ENCODE peak calls at places on chromosomes 7 and 10, in seven cellular contexts. R is upper lobe of right lung; K is CD8-positive, alpha-beta T cell; V is GM23338; E is AG09309; D is hepatocyte; F is foreskin fibroblast. A is an unnamed sample.

GRCh38 chr7:144525956-144526355 is 122.5 kb upstream of the NOBOX start:
- DNase-seq in V (no peak), F (no peak), E (no peak), R (no peak), D (no peak), K (no peak), A (no peak)

GRCh38 chr10:34861293-34862004 is 46.4 kb upstream of the PARD3 start:
- DNase-seq in D (peak), E (no peak), K (no peak), V (no peak), R (no peak), F (no peak), A (peak)

GRCh38 chr7:99693100-99693426 is 13.3 kb upstream of the CYP3A5 start:
- DNase-seq in R (no peak), D (no peak), E (no peak), K (no peak), V (no peak), F (no peak), A (no peak)

GRCh38 chr10:21171197-21171935 is 274.3 kb upstream of the NEBL start:
- DNase-seq in K (no peak), F (no peak), R (no peak), D (no peak), V (peak), E (no peak), A (no peak)

GRCh38 chr7:899806-900205 is 23.5 kb downstream of the GET4 start:
- DNase-seq in F (no peak), R (no peak), V (no peak), K (no peak), E (no peak), D (no peak), A (no peak)

GRCh38 chr10:287814-288213 is 152.6 kb downstream of the ZMYND11 start:
- DNase-seq in R (no peak), E (no peak), K (no peak), V (peak), F (no peak), D (no peak), A (no peak)

GRCh38 chr10:101938316-101939272 is 95.0 kb upstream of the KCNIP2 start:
- DNase-seq in E (peak), F (peak), D (peak), R (no peak), V (no peak), K (no peak), A (peak)

GRCh38 chr10:1461016-1461415 is 276.3 kb downstream of the ADARB2 start:
- DNase-seq in F (no peak), K (no peak), V (no peak), E (no peak), D (no peak), R (no peak), A (no peak)

GRCh38 chr10:48608279-48608681 is 3.4 kb upstream of the ARHGAP22 start:
- DNase-seq in E (no peak), V (peak), D (peak), F (peak), R (no peak), K (no peak), A (peak)

GRCh38 chr10:88256013-88256680 is 327.0 kb downstream of the RNLS start:
- DNase-seq in D (no peak), R (no peak), F (no peak), V (no peak), K (no peak), E (no peak), A (no peak)

GRCh38 chr10:99233680-99234018 is 2.0 kb downstream of the HPSE2 start:
- DNase-seq in E (no peak), V (no peak), R (peak), F (no peak), D (no peak), K (no peak), A (peak)

GRCh38 chr10:60110739-60111138 is 204.4 kb upstream of the CCDC6 start:
- DNase-seq in E (no peak), D (no peak), K (no peak), F (no peak), V (no peak), R (no peak), A (no peak)

GRCh38 chr7:139598642-139599041 is 75.2 kb downstream of the CLEC2L start:
- DNase-seq in F (no peak), V (no peak), D (peak), E (no peak), K (no peak), R (no peak), A (no peak)

GRCh38 chr7:139876622-139877283 is 47.7 kb downstream of the TBXAS1 start:
- DNase-seq in D (no peak), V (no peak), F (no peak), R (no peak), K (no peak), E (no peak), A (no peak)

GRCh38 chr10:42971251-42971599 is 105.6 kb upstream of the RET start:
- DNase-seq in F (no peak), D (no peak), V (no peak), R (no peak), E (no peak), K (no peak), A (no peak)

GRCh38 chr7:129949292-129950133 is 3.2 kb downstream of the UBE2H start:
- DNase-seq in D (peak), V (peak), F (peak), R (peak), K (no peak), E (no peak), A (peak)

GRCh38 chr10:133158756-133159610 is 1.0 kb upstream of the KNDC1 start:
- DNase-seq in K (no peak), D (peak), F (no peak), R (peak), V (peak), E (no peak), A (peak)

GRCh38 chr7:68279827-68280400 is 1283.3 kb downstream of the TYW1 start:
- DNase-seq in E (no peak), D (no peak), V (no peak), K (no peak), F (no peak), R (no peak), A (no peak)

DNA sequence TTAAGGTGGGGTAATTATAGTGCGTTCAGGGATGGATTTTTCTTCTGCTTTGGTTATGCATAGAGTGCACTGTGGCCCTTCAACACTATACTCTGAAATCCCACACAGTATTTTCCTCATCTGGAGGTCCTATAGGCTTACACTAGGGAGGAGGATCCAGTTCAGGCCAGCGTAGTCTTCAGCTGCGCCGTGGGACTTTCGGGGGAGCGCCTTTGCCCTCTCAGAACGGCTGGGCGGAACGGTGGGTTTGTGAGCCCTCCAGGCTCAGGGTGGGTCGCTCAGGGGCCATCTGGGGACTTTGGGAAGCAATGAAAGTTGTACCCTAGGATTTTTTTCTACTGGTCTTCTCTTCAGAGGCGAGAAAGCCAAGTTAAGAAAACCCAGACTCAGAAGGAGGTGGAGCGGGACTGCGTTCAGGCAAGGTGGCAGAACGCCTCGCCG is 652 bp upstream of the VPS26A start:
- DNase-seq in R (no peak), E (peak), D (peak), V (peak), F (peak), K (no peak), A (peak)
- TF ChIP-seq CTCF in R (peak), E (peak), D (no peak), V (no peak), F (no peak), K (no peak), A (no peak)

DNA sequence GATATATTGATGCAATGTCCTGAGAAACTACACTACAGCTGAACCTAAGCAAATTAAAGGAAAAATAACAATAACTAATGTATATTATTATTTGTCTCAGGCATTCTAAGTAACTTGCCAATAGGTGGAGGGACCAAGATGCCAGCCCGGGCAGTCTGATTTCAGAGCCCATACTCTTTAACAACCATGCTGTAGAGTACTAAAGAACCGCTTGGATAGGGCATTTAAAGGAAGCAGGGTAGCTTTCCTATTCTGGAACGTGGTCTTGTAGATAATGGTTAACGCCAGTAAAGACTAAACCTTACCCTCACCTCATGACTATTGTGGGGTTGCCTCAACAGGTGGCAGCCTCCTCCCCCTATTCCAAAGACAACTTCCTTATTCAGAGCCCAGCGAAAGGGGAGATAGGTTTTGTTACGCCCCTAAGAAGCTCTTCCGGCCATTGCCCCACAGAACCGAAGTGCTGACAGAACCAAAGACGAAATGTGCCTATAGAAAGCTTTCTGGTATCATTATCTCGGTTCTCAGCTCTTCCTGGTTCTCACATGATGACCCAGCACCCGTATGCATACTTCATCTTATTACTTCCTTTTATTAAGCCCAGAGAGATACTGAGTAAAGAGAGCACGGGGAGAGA is 707 bp upstream of the C1GALT1 start:
- DNase-seq in F (no peak), E (no peak), V (peak), R (peak), K (peak), D (peak), A (peak)
- TF ChIP-seq CTCF in F (no peak), E (no peak), V (no peak), R (no peak), K (no peak), D (no peak), A (no peak)

GRCh38 chr7:55271069-55271468 is 94.1 kb upstream of the LANCL2 start:
- DNase-seq in R (no peak), K (no peak), V (peak), D (no peak), F (peak), E (no peak), A (no peak)
- TF ChIP-seq CTCF in R (no peak), K (no peak), V (peak), D (peak), F (peak), E (peak), A (no peak)

GRCh38 chr10:8042864-8043568 is 11.5 kb upstream of the GATA3 start:
- DNase-seq in E (no peak), R (no peak), K (no peak), F (no peak), D (no peak), V (peak), A (no peak)
- TF ChIP-seq CTCF in E (no peak), R (no peak), K (no peak), F (no peak), D (no peak), V (no peak), A (no peak)

DNA sequence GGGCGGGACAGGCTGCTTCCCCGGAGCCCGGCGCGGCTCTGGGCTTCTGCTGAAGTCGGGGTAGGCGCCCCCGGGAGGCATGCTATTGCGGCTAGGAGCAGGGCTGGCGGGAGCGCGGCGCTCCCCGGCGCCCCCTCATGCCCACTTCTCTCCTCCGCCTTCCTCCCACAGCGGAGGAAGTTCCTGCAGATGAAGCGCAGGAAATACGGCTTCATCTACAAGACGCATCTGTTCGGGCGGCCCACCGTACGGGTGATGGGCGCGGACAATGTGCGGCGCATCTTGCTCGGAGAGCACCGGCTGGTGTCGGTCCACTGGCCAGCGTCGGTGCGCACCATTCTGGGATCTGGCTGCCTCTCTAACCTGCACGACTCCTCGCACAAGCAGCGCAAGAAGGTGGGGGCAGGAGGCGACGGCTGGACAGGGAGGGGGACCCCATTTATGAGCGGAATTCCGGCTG is 474 bp downstream of the CYP26A1 start:
- DNase-seq in F (no peak), V (peak), D (no peak), E (no peak), K (no peak), R (no peak), A (peak)
- TF ChIP-seq CTCF in F (no peak), V (no peak), D (peak), E (peak), K (no peak), R (no peak), A (no peak)